ENCODE peak calls at places on chromosome 1, in four cellular contexts. T is GM23338, H is PC-3, L is MM.1S. J is an unnamed sample. For H3K9me2, the result is how much of the 10 kb centered on the place peaks cover.

GRCh38 chr1:226444901-226445300 is 37.0 kb upstream of the PARP1 start:
- DNase-seq in T (peak), H (no peak), L (peak), J (no peak)

GRCh38 chr1:172338295-172338735 is 82.2 kb upstream of the C1orf105 start:
- DNase-seq in T (no peak), H (no peak), L (no peak), J (no peak)

GRCh38 chr1:168786476-168787330 is 57.7 kb upstream of the DPT start:
- DNase-seq in T (no peak), H (no peak), L (no peak), J (no peak)

GRCh38 chr1:7315316-7315715 is 455.8 kb upstream of the VAMP3 start:
- DNase-seq in T (no peak), H (no peak), L (no peak), J (no peak)

GRCh38 chr1:25692560-25692959 is 76.0 kb downstream of the MAN1C1 start:
- DNase-seq in T (peak), H (no peak), L (no peak), J (no peak)

GRCh38 chr1:166479052-166479631 is 312.3 kb upstream of the FAM78B start:
- DNase-seq in T (peak), H (peak), L (peak), J (no peak)

GRCh38 chr1:14599787-14600186 is 1.3 kb downstream of the KAZN start:
- DNase-seq in T (no peak), H (no peak), L (no peak), J (no peak)

GRCh38 chr1:32242341-32242851 is 4.6 kb upstream of the FAM167B start:
- DNase-seq in T (peak), H (no peak), L (no peak), J (no peak)

GRCh38 chr1:170518965-170519364 is 13.0 kb upstream of the GORAB start:
- DNase-seq in T (no peak), H (peak), L (no peak), J (no peak)

GRCh38 chr1:41742219-41742618 is 176.5 kb downstream of the HIVEP3 start:
- DNase-seq in T (no peak), H (peak), L (no peak), J (no peak)

GRCh38 chr1:95990033-95990432 is 731.6 kb upstream of the PTBP2 start:
- DNase-seq in T (no peak), H (no peak), L (no peak), J (no peak)

GRCh38 chr1:24702511-24703293 is 42.5 kb upstream of the CLIC4 start:
- DNase-seq in T (peak), H (peak), L (no peak), J (peak)

GRCh38 chr1:35637401-35637809 is 3.9 kb downstream of the PSMB2 start:
- DNase-seq in T (peak), H (peak), L (peak), J (no peak)

GRCh38 chr1:190320952-190321351 is 156.7 kb downstream of the BRINP3 start:
- DNase-seq in T (peak), H (peak), L (no peak), J (peak)

GRCh38 chr1:10861822-10862221 is 65.4 kb upstream of the CASZ1 start:
- DNase-seq in T (no peak), H (no peak), L (no peak), J (no peak)

GRCh38 chr1:1058921-1059493 is 15.1 kb downstream of the RNF223 start:
- DNase-seq in T (peak), H (peak), L (no peak), J (peak)

GRCh38 chr1:21352586-21352985 is 62.3 kb upstream of the ECE1 start:
- DNase-seq in T (no peak), H (no peak), L (no peak), J (no peak)

GRCh38 chr1:192887426-192887825 is 78.6 kb downstream of the RGS2 start:
- DNase-seq in T (peak), H (no peak), L (no peak), J (no peak)

GRCh38 chr1:182197555-182197954 is 136.0 kb upstream of the ZNF648 start:
- DNase-seq in T (no peak), H (no peak), L (no peak), J (no peak)

GRCh38 chr1:193104496-193104905 is 713 bp downstream of the GLRX2 start:
- DNase-seq in T (peak), H (peak), L (peak), J (no peak)

GRCh38 chr1:160097196-160097910 is 1.1 kb downstream of the IGSF8 start:
- DNase-seq in T (no peak), H (no peak), L (no peak), J (no peak)

GRCh38 chr1:20988030-20988825 is 188.5 kb downstream of the EIF4G3 start:
- DNase-seq in T (no peak), H (no peak), L (no peak), J (no peak)

GRCh38 chr1:151518431-151518830 is 7.2 kb downstream of the CGN start:
- DNase-seq in T (no peak), H (no peak), L (no peak), J (no peak)

GRCh38 chr1:151520359-151520758 is 9.2 kb downstream of the CGN start:
- DNase-seq in T (no peak), H (no peak), L (peak), J (no peak)

GRCh38 chr1:151519667-151520066 is 8.5 kb downstream of the CGN start:
- DNase-seq in T (no peak), H (no peak), L (no peak), J (no peak)

GRCh38 chr1:151516031-151516511 is 4.9 kb downstream of the CGN start:
- DNase-seq in T (peak), H (peak), L (no peak), J (peak)

DNA sequence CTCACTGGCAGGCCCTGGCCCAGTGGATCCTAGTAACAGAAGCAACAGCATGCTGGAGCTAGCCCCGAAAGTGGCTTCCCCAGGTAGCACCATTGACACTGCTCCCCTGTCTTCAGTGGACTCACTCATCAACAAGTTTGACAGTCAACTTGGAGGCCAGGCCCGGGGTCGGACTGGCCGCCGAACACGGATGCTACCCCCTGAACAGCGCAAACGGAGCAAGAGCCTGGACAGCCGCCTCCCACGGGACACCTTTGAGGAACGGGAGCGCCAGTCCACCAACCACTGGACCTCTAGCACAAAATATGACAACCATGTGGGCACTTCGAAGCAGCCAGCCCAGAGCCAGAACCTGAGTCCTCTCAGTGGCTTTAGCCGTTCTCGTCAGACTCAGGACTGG is 7.7 kb downstream of the CGN start:
- DNase-seq in T (no peak), H (no peak), L (no peak), J (no peak)
- H3K9me2 ChIP-seq in T (under half), H (under half), L (under half), J (under half)

GRCh38 chr1:214990619-214991018 is 91.9 kb upstream of the KCNK2 start:
- DNase-seq in T (no peak), H (peak), L (no peak), J (peak)

GRCh38 chr1:214991691-214992315 is 90.7 kb upstream of the KCNK2 start:
- DNase-seq in T (no peak), H (no peak), L (no peak), J (no peak)

GRCh38 chr1:214993419-214993818 is 89.1 kb upstream of the KCNK2 start:
- DNase-seq in T (no peak), H (no peak), L (no peak), J (no peak)

GRCh38 chr1:214989341-214989740 is 93.2 kb upstream of the KCNK2 start:
- DNase-seq in T (no peak), H (peak), L (no peak), J (no peak)
- TF ChIP-seq EZH2 in T (no peak), H (no peak), L (no peak), J (no peak)

DNA sequence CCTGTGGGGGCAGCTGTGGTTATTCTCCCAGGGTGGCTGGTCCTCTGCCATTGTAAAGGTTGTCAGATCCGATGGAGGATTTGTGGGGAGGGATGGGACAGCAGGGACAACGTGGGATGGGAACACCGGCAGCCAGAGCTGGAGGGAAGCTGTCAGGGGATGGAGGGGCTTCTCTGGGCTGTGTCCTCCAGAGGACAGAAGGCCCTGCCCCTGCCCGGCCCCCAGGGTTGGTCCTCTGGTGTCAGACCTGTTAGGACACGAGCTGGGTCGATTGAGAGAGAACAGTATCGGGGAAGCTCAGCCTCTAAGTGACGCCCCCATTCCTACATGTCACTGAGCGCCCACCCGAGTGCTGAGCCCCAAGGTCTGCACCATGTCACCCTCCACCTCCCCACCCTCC is 244.6 kb downstream of the MATN1 start:
- DNase-seq in T (no peak), H (no peak), L (no peak), J (no peak)
- H3K9me2 ChIP-seq in T (under half), H (under half), L (under half), J (under half)

GRCh38 chr1:6243993-6244392 is at the start of gene HES3:
- DNase-seq in T (peak), H (no peak), L (no peak), J (no peak)

GRCh38 chr1:6241107-6241886 is 2.7 kb upstream of the HES3 start:
- DNase-seq in T (no peak), H (no peak), L (no peak), J (no peak)

GRCh38 chr1:6243053-6243834 is 735 bp upstream of the HES3 start:
- DNase-seq in T (peak), H (no peak), L (no peak), J (no peak)

GRCh38 chr1:6239950-6240768 is 3.8 kb upstream of the HES3 start:
- DNase-seq in T (peak), H (no peak), L (no peak), J (no peak)

DNA sequence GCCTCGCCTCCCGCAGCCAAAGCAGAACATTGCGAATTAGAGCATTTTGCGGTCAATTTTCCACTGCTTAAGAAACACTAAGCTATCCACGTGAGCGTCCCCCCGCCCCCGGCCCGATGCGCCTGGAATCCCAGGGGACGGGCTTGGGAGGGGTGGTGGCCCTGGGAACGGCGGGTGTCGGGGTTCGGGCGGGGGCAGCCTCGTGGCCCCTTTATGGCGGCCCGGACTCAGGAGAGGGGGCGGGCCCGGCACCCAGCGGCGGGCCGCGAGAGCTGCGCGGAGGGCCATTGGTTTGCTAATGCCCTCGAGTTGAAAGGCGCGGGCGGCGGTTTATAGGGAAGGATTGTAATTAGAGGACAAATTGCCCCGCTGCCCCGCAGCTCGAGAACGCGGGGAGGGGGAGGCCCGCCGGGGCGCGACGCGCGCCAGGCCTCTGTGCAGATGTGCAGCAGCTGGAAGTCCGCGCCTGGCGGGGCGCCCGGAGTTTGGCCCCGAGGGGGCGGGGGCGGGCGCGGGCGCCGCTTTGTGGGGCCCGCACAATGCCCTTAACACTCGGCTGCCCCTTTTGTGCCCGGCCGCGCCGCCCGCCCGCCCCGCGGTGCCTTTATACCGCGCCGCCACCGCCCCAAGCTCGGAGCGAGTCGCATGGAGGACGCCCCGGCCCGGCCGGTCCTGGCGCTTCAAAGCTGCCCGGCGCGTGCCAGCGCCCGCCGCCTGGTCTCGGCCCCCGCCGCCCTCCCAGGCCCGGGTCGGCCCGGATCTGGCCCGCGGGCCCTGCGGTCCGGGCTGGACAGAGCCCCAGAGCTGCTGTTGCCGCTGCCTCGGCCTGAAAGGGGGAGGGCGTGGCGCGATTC is 1.9 kb upstream of the HES3 start:
- DNase-seq in T (peak), H (no peak), L (no peak), J (no peak)
- TF ChIP-seq EZH2 in T (no peak), H (peak), L (peak), J (peak)

GRCh38 chr1:211908951-211909350 is 78.4 kb upstream of the LPGAT1 start:
- DNase-seq in T (no peak), H (no peak), L (no peak), J (no peak)
- H3K9me2 ChIP-seq in T (under half), H (under half), L (under half), J (under half)

GRCh38 chr1:215872658-215873057 is 305.6 kb downstream of the KCTD3 start:
- DNase-seq in T (peak), H (no peak), L (no peak), J (no peak)
- TF ChIP-seq EZH2 in T (no peak), H (no peak), L (no peak), J (no peak)

GRCh38 chr1:244901400-244901799 is 37.1 kb upstream of the HNRNPU start:
- DNase-seq in T (no peak), H (no peak), L (no peak), J (no peak)

GRCh38 chr1:244897476-244898254 is 33.3 kb upstream of the HNRNPU start:
- DNase-seq in T (no peak), H (no peak), L (no peak), J (no peak)

GRCh38 chr1:244893836-244894235 is 29.5 kb upstream of the HNRNPU start:
- DNase-seq in T (no peak), H (no peak), L (no peak), J (no peak)

GRCh38 chr1:244896550-244896949 is 32.2 kb upstream of the HNRNPU start:
- DNase-seq in T (no peak), H (peak), L (no peak), J (no peak)
- H3K9me2 ChIP-seq in T (under half), H (under half), L (under half), J (under half)

GRCh38 chr1:97919568-97920261 is 1.1 kb downstream of the DPYD start:
- DNase-seq in T (peak), H (peak), L (peak), J (peak)
- TF ChIP-seq EZH2 in T (no peak), H (no peak), L (no peak), J (no peak)

DNA sequence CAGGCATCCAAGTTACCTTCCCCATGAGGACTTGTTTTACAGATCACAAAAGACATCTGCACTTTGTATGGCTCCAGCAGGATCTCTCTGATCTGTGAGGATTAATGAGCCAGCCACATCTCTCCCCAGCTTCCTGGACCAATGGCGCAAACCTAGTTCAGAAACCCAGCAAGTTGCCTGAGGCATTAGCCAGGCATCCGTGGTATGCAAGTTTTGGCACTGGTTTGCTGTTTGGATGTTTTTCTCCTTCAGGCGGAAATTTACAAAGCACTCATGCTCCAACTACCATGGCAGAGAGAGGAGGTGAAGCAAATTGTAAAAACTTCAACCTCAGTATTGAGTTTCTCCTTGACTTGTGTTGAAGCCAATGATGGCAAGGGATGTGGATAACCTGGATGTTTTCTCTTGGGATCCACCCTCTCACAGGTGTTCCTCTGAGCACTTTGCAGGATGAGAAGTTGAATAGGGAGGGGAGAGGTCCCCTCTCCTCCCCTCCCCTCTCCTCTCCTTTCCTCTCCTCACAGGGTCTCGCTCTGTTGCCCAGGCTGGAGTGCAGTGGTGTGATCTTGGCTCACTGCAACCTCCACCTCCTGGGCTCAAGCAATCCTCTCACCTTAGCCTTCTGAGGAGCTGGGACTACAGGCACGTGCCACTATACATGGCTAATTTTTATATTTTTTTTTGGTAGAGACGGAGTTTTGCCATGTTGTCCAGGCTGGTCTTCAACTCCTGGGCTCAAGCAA is 25.6 kb upstream of the ENO1 start:
- DNase-seq in T (no peak), H (peak), L (no peak), J (peak)
- H3K9me2 ChIP-seq in T (under half), H (under half), L (under half), J (under half)

J was measured in PC-9.